ENCODE peak calls at places on chromosomes 7 and 10, in nine cellular contexts. One of them, this sample, is unnamed.

GRCh38 chr7:19146699-19147098 is 1.5 kb upstream of the FERD3L start:
- DNase-seq in uterus: no peak
- DNase-seq in activated naive CD8-positive, alpha-beta T cell treated with anti-CD3 and anti-CD28 coated beads for 36 hours: no peak
- DNase-seq in caudate nucleus: no peak
- DNase-seq in OCI-LY7: no peak
- DNase-seq in T-helper 17 cell: no peak
- DNase-seq in A673: peak; percentile 31
- DNase-seq in iris pigment epithelial cell: peak; percentile 48
- DNase-seq in right atrium auricular region: no peak
- DNase-seq in this sample: no peak

GRCh38 chr7:74481458-74482324 is 28.0 kb downstream of the GTF2IRD1 start:
- DNase-seq in uterus: no peak
- DNase-seq in activated naive CD8-positive, alpha-beta T cell treated with anti-CD3 and anti-CD28 coated beads for 36 hours: no peak
- DNase-seq in caudate nucleus: no peak
- DNase-seq in OCI-LY7: no peak
- DNase-seq in T-helper 17 cell: no peak
- DNase-seq in A673: no peak
- DNase-seq in iris pigment epithelial cell: no peak
- DNase-seq in right atrium auricular region: no peak
- DNase-seq in this sample: no peak

GRCh38 chr7:77265666-77266065 is 66.0 kb upstream of the FGL2 start:
- DNase-seq in uterus: no peak
- DNase-seq in activated naive CD8-positive, alpha-beta T cell treated with anti-CD3 and anti-CD28 coated beads for 36 hours: no peak
- DNase-seq in caudate nucleus: no peak
- DNase-seq in OCI-LY7: no peak
- DNase-seq in T-helper 17 cell: no peak
- DNase-seq in A673: no peak
- DNase-seq in iris pigment epithelial cell: no peak
- DNase-seq in right atrium auricular region: no peak
- DNase-seq in this sample: no peak

GRCh38 chr7:17207220-17207619 is 91.2 kb upstream of the AHR start:
- DNase-seq in uterus: no peak
- DNase-seq in activated naive CD8-positive, alpha-beta T cell treated with anti-CD3 and anti-CD28 coated beads for 36 hours: no peak
- DNase-seq in caudate nucleus: no peak
- DNase-seq in OCI-LY7: no peak
- DNase-seq in T-helper 17 cell: no peak
- DNase-seq in A673: no peak
- DNase-seq in iris pigment epithelial cell: peak; percentile 37
- DNase-seq in right atrium auricular region: no peak
- DNase-seq in this sample: no peak

GRCh38 chr10:125252937-125253336 is 92.6 kb upstream of the CTBP2 start:
- DNase-seq in uterus: no peak
- DNase-seq in activated naive CD8-positive, alpha-beta T cell treated with anti-CD3 and anti-CD28 coated beads for 36 hours: no peak
- DNase-seq in caudate nucleus: no peak
- DNase-seq in OCI-LY7: no peak
- DNase-seq in T-helper 17 cell: no peak
- DNase-seq in A673: no peak
- DNase-seq in iris pigment epithelial cell: no peak
- DNase-seq in right atrium auricular region: no peak
- DNase-seq in this sample: no peak

GRCh38 chr7:95102662-95103061 is 195.3 kb downstream of the PPP1R9A start:
- DNase-seq in uterus: no peak
- DNase-seq in activated naive CD8-positive, alpha-beta T cell treated with anti-CD3 and anti-CD28 coated beads for 36 hours: no peak
- DNase-seq in caudate nucleus: no peak
- DNase-seq in OCI-LY7: no peak
- DNase-seq in T-helper 17 cell: no peak
- DNase-seq in A673: no peak
- DNase-seq in iris pigment epithelial cell: peak; percentile 15
- DNase-seq in right atrium auricular region: no peak
- DNase-seq in this sample: no peak

GRCh38 chr7:131895541-131896173 is 339.2 kb upstream of the PODXL start:
- DNase-seq in uterus: no peak
- DNase-seq in activated naive CD8-positive, alpha-beta T cell treated with anti-CD3 and anti-CD28 coated beads for 36 hours: no peak
- DNase-seq in caudate nucleus: no peak
- DNase-seq in OCI-LY7: no peak
- DNase-seq in T-helper 17 cell: no peak
- DNase-seq in A673: peak; percentile 97
- DNase-seq in iris pigment epithelial cell: peak; percentile 73
- DNase-seq in right atrium auricular region: no peak
- DNase-seq in this sample: no peak

GRCh38 chr10:82392533-82392932 is 517.5 kb downstream of the NRG3 start:
- DNase-seq in uterus: no peak
- DNase-seq in activated naive CD8-positive, alpha-beta T cell treated with anti-CD3 and anti-CD28 coated beads for 36 hours: no peak
- DNase-seq in caudate nucleus: no peak
- DNase-seq in OCI-LY7: no peak
- DNase-seq in T-helper 17 cell: no peak
- DNase-seq in A673: no peak
- DNase-seq in iris pigment epithelial cell: no peak
- DNase-seq in right atrium auricular region: no peak
- DNase-seq in this sample: no peak

GRCh38 chr7:53604201-53604600 is 568.8 kb downstream of the POM121L12 start:
- DNase-seq in uterus: no peak
- DNase-seq in activated naive CD8-positive, alpha-beta T cell treated with anti-CD3 and anti-CD28 coated beads for 36 hours: no peak
- DNase-seq in caudate nucleus: no peak
- DNase-seq in OCI-LY7: no peak
- DNase-seq in T-helper 17 cell: no peak
- DNase-seq in A673: no peak
- DNase-seq in iris pigment epithelial cell: no peak
- DNase-seq in right atrium auricular region: no peak
- DNase-seq in this sample: no peak

GRCh38 chr10:8794860-8795259 is 740.4 kb downstream of the GATA3 start:
- DNase-seq in uterus: no peak
- DNase-seq in activated naive CD8-positive, alpha-beta T cell treated with anti-CD3 and anti-CD28 coated beads for 36 hours: no peak
- DNase-seq in caudate nucleus: no peak
- DNase-seq in OCI-LY7: no peak
- DNase-seq in T-helper 17 cell: no peak
- DNase-seq in A673: no peak
- DNase-seq in iris pigment epithelial cell: no peak
- DNase-seq in right atrium auricular region: no peak
- DNase-seq in this sample: no peak

GRCh38 chr10:49595003-49595712 is 15.0 kb upstream of the SLC18A3 start:
- DNase-seq in uterus: no peak
- DNase-seq in activated naive CD8-positive, alpha-beta T cell treated with anti-CD3 and anti-CD28 coated beads for 36 hours: no peak
- DNase-seq in caudate nucleus: no peak
- DNase-seq in OCI-LY7: no peak
- DNase-seq in T-helper 17 cell: no peak
- DNase-seq in A673: no peak
- DNase-seq in iris pigment epithelial cell: no peak
- DNase-seq in right atrium auricular region: no peak
- DNase-seq in this sample: no peak